ENCODE peak calls at places on chromosomes 11 and 22, in eight cellular contexts. One of them, this sample, is unnamed.

GRCh38 chr11:12163181-12163841 is 52.9 kb downstream of the MICAL2 start:
- DNase-seq in hypothalamus: no peak
- DNase-seq in Kasumi-1: no peak
- DNase-seq in naive thymus-derived CD4-positive, alpha-beta T cell: no peak
- DNase-seq in NCI-H187 treated with DMSO at 0.1 percent for 48 hours: no peak
- DNase-seq in GM13976: no peak
- DNase-seq in GDM1: no peak
- DNase-seq in PC-3: peak; percentile 46
- DNase-seq in this sample: no peak

GRCh38 chr11:93895106-93895862 is 44.9 kb upstream of the VSTM5 start:
- DNase-seq in GM13976: no peak
- DNase-seq in naive thymus-derived CD4-positive, alpha-beta T cell: peak; percentile 26
- DNase-seq in GDM1: no peak
- DNase-seq in NCI-H187 treated with DMSO at 0.1 percent for 48 hours: no peak
- DNase-seq in Kasumi-1: peak; percentile 68
- DNase-seq in PC-3: peak; percentile 95
- DNase-seq in hypothalamus: no peak
- DNase-seq in this sample: no peak

GRCh38 chr11:107397357-107397756 is 60.3 kb downstream of the CWF19L2 start:
- DNase-seq in PC-3: peak; percentile 41
- DNase-seq in GM13976: no peak
- DNase-seq in Kasumi-1: no peak
- DNase-seq in NCI-H187 treated with DMSO at 0.1 percent for 48 hours: no peak
- DNase-seq in naive thymus-derived CD4-positive, alpha-beta T cell: no peak
- DNase-seq in GDM1: no peak
- DNase-seq in hypothalamus: no peak
- DNase-seq in this sample: no peak

GRCh38 chr11:125166347-125166841 is 1.8 kb downstream of the PKNOX2 start:
- DNase-seq in GDM1: no peak
- DNase-seq in GM13976: no peak
- DNase-seq in Kasumi-1: no peak
- DNase-seq in NCI-H187 treated with DMSO at 0.1 percent for 48 hours: no peak
- DNase-seq in hypothalamus: no peak
- DNase-seq in PC-3: no peak
- DNase-seq in naive thymus-derived CD4-positive, alpha-beta T cell: no peak
- DNase-seq in this sample: no peak

GRCh38 chr11:117191680-117192400 is 7.3 kb upstream of the TAGLN start:
- DNase-seq in hypothalamus: no peak
- DNase-seq in NCI-H187 treated with DMSO at 0.1 percent for 48 hours: no peak
- DNase-seq in Kasumi-1: no peak
- DNase-seq in naive thymus-derived CD4-positive, alpha-beta T cell: no peak
- DNase-seq in GDM1: no peak
- DNase-seq in GM13976: no peak
- DNase-seq in PC-3: no peak
- DNase-seq in this sample: no peak

GRCh38 chr22:45268167-45268957 is 16.4 kb upstream of the UPK3A start:
- DNase-seq in hypothalamus: no peak
- DNase-seq in naive thymus-derived CD4-positive, alpha-beta T cell: no peak
- DNase-seq in NCI-H187 treated with DMSO at 0.1 percent for 48 hours: no peak
- DNase-seq in Kasumi-1: no peak
- DNase-seq in GDM1: no peak
- DNase-seq in GM13976: no peak
- DNase-seq in PC-3: no peak
- DNase-seq in this sample: no peak

GRCh38 chr11:46408407-46408986 is 16.9 kb upstream of the CHRM4 start:
- DNase-seq in PC-3: no peak
- DNase-seq in GDM1: no peak
- DNase-seq in GM13976: no peak
- DNase-seq in Kasumi-1: no peak
- DNase-seq in NCI-H187 treated with DMSO at 0.1 percent for 48 hours: no peak
- DNase-seq in naive thymus-derived CD4-positive, alpha-beta T cell: no peak
- DNase-seq in hypothalamus: no peak
- DNase-seq in this sample: no peak

GRCh38 chr22:47199261-47199948 is 437.0 kb downstream of the TBC1D22A start:
- DNase-seq in NCI-H187 treated with DMSO at 0.1 percent for 48 hours: no peak
- DNase-seq in naive thymus-derived CD4-positive, alpha-beta T cell: no peak
- DNase-seq in PC-3: no peak
- DNase-seq in GM13976: no peak
- DNase-seq in Kasumi-1: no peak
- DNase-seq in hypothalamus: no peak
- DNase-seq in GDM1: no peak
- DNase-seq in this sample: no peak

GRCh38 chr11:126061707-126062678 is 673 bp downstream of the CDON start:
- DNase-seq in GM13976: peak; percentile 43
- DNase-seq in naive thymus-derived CD4-positive, alpha-beta T cell: no peak
- DNase-seq in NCI-H187 treated with DMSO at 0.1 percent for 48 hours: no peak
- DNase-seq in GDM1: no peak
- DNase-seq in Kasumi-1: no peak
- DNase-seq in hypothalamus: peak; percentile 43
- DNase-seq in PC-3: peak; percentile 79
- DNase-seq in this sample: peak; percentile 29

GRCh38 chr11:65435981-65436411 is 13.4 kb downstream of the NEAT1 start:
- DNase-seq in GDM1: no peak
- DNase-seq in NCI-H187 treated with DMSO at 0.1 percent for 48 hours: no peak
- DNase-seq in Kasumi-1: no peak
- DNase-seq in hypothalamus: no peak
- DNase-seq in PC-3: no peak
- DNase-seq in GM13976: no peak
- DNase-seq in naive thymus-derived CD4-positive, alpha-beta T cell: no peak
- DNase-seq in this sample: no peak

GRCh38 chr11:26950260-26950719 is 43.6 kb upstream of the FIBIN start:
- DNase-seq in GDM1: no peak
- DNase-seq in GM13976: no peak
- DNase-seq in Kasumi-1: no peak
- DNase-seq in hypothalamus: peak; percentile 1
- DNase-seq in naive thymus-derived CD4-positive, alpha-beta T cell: no peak
- DNase-seq in PC-3: no peak
- DNase-seq in NCI-H187 treated with DMSO at 0.1 percent for 48 hours: no peak
- DNase-seq in this sample: no peak

GRCh38 chr11:122523841-122524531 is 131.5 kb upstream of the UBASH3B start:
- DNase-seq in naive thymus-derived CD4-positive, alpha-beta T cell: no peak
- DNase-seq in PC-3: no peak
- DNase-seq in NCI-H187 treated with DMSO at 0.1 percent for 48 hours: no peak
- DNase-seq in GDM1: no peak
- DNase-seq in Kasumi-1: no peak
- DNase-seq in hypothalamus: no peak
- DNase-seq in GM13976: no peak
- DNase-seq in this sample: peak; percentile 70

GRCh38 chr11:65305501-65306268 is 9.0 kb upstream of the CDC42EP2 start:
- DNase-seq in naive thymus-derived CD4-positive, alpha-beta T cell: no peak
- DNase-seq in NCI-H187 treated with DMSO at 0.1 percent for 48 hours: no peak
- DNase-seq in Kasumi-1: no peak
- DNase-seq in PC-3: no peak
- DNase-seq in GM13976: no peak
- DNase-seq in hypothalamus: no peak
- DNase-seq in GDM1: no peak
- DNase-seq in this sample: no peak

This sample was measured in GF-D8.